ENCODE peak calls at places on chromosomes 6 and 20, in eight cellular contexts. C, Q, G, B, E, M, R and V are unnamed samples.

GRCh38 chr6:148143771-148144170 is 198.9 kb upstream of the SASH1 start:
- DNase-seq in C (no peak), Q (no peak), G (no peak), B (no peak), E (no peak), M (no peak), R (no peak), V (no peak)

GRCh38 chr6:47651505-47651944 is 46.9 kb upstream of the ADGRF4 start:
- DNase-seq in C (no peak), Q (no peak), G (no peak), B (peak; percentile 81), E (peak; percentile 31), M (peak; percentile 86), R (no peak), V (no peak)

GRCh38 chr20:57088436-57088835 is 178.0 kb downstream of the BMP7 start:
- DNase-seq in C (no peak), Q (no peak), G (no peak), B (peak; percentile 7), E (no peak), M (no peak), R (no peak), V (no peak)

GRCh38 chr20:59462249-59462648 is 142.1 kb upstream of the PHACTR3 start:
- DNase-seq in C (no peak), Q (no peak), G (no peak), B (no peak), E (no peak), M (no peak), R (no peak), V (no peak)

GRCh38 chr20:50163570-50164317 is 10.2 kb upstream of the PEDS1 start:
- DNase-seq in C (no peak), Q (peak; percentile 58), G (no peak), B (peak; percentile 40), E (no peak), M (no peak), R (no peak), V (no peak)

GRCh38 chr20:47330071-47330470 is 26.4 kb downstream of the ZMYND8 start:
- DNase-seq in C (no peak), Q (no peak), G (no peak), B (no peak), E (no peak), M (no peak), R (no peak), V (no peak)

GRCh38 chr20:32354592-32355416 is 3.3 kb upstream of the ASXL1 start:
- DNase-seq in C (no peak), Q (no peak), G (peak; percentile 58), B (peak; percentile 68), E (peak; percentile 72), M (no peak), R (no peak), V (no peak)

GRCh38 chr6:168713839-168714238 is 272.9 kb downstream of the SMOC2 start:
- DNase-seq in C (no peak), Q (no peak), G (peak; percentile 71), B (no peak), E (no peak), M (no peak), R (no peak), V (peak; percentile 51)

GRCh38 chr6:136718486-136718885 is 73.8 kb downstream of the MAP3K5 start:
- DNase-seq in C (no peak), Q (no peak), G (no peak), B (no peak), E (no peak), M (peak; percentile 61), R (no peak), V (no peak)

GRCh38 chr20:10540636-10541493 is 105.8 kb downstream of the SLX4IP start:
- DNase-seq in C (no peak), Q (no peak), G (peak; percentile 60), B (peak; percentile 92), E (no peak), M (peak; percentile 88), R (no peak), V (no peak)

GRCh38 chr20:370977-371754 is 9.4 kb upstream of the TRIB3 start:
- DNase-seq in C (no peak), Q (no peak), G (no peak), B (no peak), E (no peak), M (no peak), R (no peak), V (peak; percentile 44)

GRCh38 chr6:75481394-75481793 is 12.2 kb downstream of the FILIP1 start:
- DNase-seq in C (no peak), Q (no peak), G (no peak), B (no peak), E (no peak), M (no peak), R (no peak), V (no peak)

GRCh38 chr6:75488026-75488425 is 5.6 kb downstream of the FILIP1 start:
- DNase-seq in C (no peak), Q (peak; percentile 37), G (peak; percentile 16), B (peak; percentile 71), E (no peak), M (peak; percentile 65), R (no peak), V (no peak)

GRCh38 chr20:61932199-61932592 is 133.5 kb downstream of the TAF4 start:
- DNase-seq in C (no peak), Q (peak; percentile 9), G (no peak), B (no peak), E (peak; percentile 2), M (no peak), R (peak; percentile 29), V (peak; percentile 19)

GRCh38 chr6:20693466-20694063 is 159.3 kb downstream of the CDKAL1 start:
- DNase-seq in C (no peak), Q (no peak), G (no peak), B (peak; percentile 19), E (peak; percentile 11), M (no peak), R (no peak), V (no peak)

GRCh38 chr20:24097506-24098245 is 109.1 kb upstream of the GGTLC1 start:
- DNase-seq in C (no peak), Q (no peak), G (no peak), B (no peak), E (no peak), M (no peak), R (no peak), V (no peak)

GRCh38 chr6:7975764-7976146 is 65.2 kb upstream of the TXNDC5 start:
- DNase-seq in C (no peak), Q (peak; percentile 22), G (peak; percentile 22), B (no peak), E (peak; percentile 34), M (no peak), R (no peak), V (peak; percentile 55)

GRCh38 chr20:826695-827323 is 6.7 kb upstream of the FAM110A start:
- DNase-seq in C (no peak), Q (no peak), G (no peak), B (no peak), E (no peak), M (no peak), R (no peak), V (no peak)

GRCh38 chr6:34575326-34575725 is 19.2 kb upstream of the SPDEF start:
- DNase-seq in C (no peak), Q (no peak), G (no peak), B (no peak), E (no peak), M (no peak), R (no peak), V (peak; percentile 36)

GRCh38 chr6:115891111-115891669 is 169.5 kb downstream of the FRK start:
- DNase-seq in C (no peak), Q (no peak), G (no peak), B (peak; percentile 33), E (peak; percentile 20), M (no peak), R (no peak), V (no peak)

GRCh38 chr20:35697696-35698297 is 1.4 kb downstream of the NFS1 start:
- DNase-seq in C (no peak), Q (no peak), G (no peak), B (no peak), E (no peak), M (no peak), R (no peak), V (no peak)

GRCh38 chr6:167323111-167323510 is 1.8 kb upstream of the TTLL2 start:
- DNase-seq in C (no peak), Q (no peak), G (no peak), B (no peak), E (no peak), M (no peak), R (no peak), V (no peak)
- H3K9me3 ChIP-seq in C (no peaks in the 10 kb centered on the region), Q (no peaks in the 10 kb centered on the region), G (no peaks in the 10 kb centered on the region), B (no peaks in the 10 kb centered on the region), E (no peaks in the 10 kb centered on the region), M (no peaks in the 10 kb centered on the region), R (no peaks in the 10 kb centered on the region), V (no peaks in the 10 kb centered on the region)

GRCh38 chr6:51250317-51250716 is 431.6 kb downstream of the TFAP2B start:
- DNase-seq in C (no peak), Q (no peak), G (no peak), B (no peak), E (no peak), M (no peak), R (no peak), V (no peak)
- H3K4me3 ChIP-seq in C (no peak overlapping the region), Q (no peak overlapping the region), G (no peak overlapping the region), B (no peak overlapping the region), E (no peak overlapping the region), M (no peak overlapping the region), R (no peak overlapping the region), V (no peak overlapping the region)

GRCh38 chr20:19137641-19138040 is 74.8 kb upstream of the SLC24A3 start:
- DNase-seq in C (no peak), Q (no peak), G (no peak), B (no peak), E (no peak), M (no peak), R (no peak), V (no peak)
- H3K9me3 ChIP-seq in C (no peaks in the 10 kb centered on the region), Q (no peaks in the 10 kb centered on the region), G (no peaks in the 10 kb centered on the region), B (peaks cover 14% of the 10 kb centered on the region), E (no peaks in the 10 kb centered on the region), M (peaks cover 12% of the 10 kb centered on the region), R (peaks cover 2% of the 10 kb centered on the region), V (no peaks in the 10 kb centered on the region)

DNA sequence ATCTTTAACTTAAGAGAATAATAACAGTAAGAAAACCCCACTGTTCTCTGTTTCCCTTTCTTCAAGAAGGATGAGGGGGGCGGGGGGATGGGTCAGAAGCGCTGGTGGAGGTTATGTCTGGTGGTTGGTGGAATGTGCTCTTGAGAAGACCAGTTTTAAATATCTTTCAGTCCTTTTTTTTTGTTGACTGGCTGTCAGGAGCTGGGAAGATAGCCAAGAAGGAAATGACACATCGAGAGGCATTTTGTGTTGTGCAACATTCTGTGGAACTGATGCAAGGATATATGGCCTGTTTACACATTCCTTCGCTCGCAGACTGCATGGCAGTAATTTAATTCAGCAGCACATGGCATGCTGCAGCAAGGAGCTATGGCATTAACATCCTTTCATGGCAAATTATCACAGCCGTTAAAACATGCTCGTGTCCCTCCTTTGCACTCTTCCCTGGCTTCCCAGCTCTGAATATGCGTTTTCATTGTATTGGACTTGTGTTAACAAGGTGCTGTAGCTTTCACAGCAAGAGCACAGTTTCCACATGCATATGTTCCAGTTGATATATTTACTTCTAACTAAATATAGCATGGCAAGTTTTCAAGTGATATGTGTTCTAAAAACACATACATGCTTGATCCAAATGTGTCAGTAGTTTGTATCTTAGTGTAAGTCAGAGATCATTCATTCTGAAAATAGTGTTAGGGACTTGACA is 68.2 kb upstream of the SUPT3H start:
- DNase-seq in C (no peak), Q (peak; percentile 80), G (peak; percentile 91), B (peak; percentile 99), E (peak; percentile 81), M (peak; percentile 99), R (peak; percentile 75), V (peak; percentile 52)
- H3K4me3 ChIP-seq in C (no peak overlapping the region), Q (no peak overlapping the region), G (no peak overlapping the region), B (peak overlapping the region; percentile 53), E (no peak overlapping the region), M (no peak overlapping the region), R (no peak overlapping the region), V (no peak overlapping the region)

GRCh38 chr6:23637296-23637695 is 488.7 kb upstream of the NRSN1 start:
- DNase-seq in C (no peak), Q (no peak), G (no peak), B (no peak), E (no peak), M (no peak), R (no peak), V (no peak)
- H3K9me3 ChIP-seq in C (no peaks in the 10 kb centered on the region), Q (no peaks in the 10 kb centered on the region), G (no peaks in the 10 kb centered on the region), B (peaks cover 5% of the 10 kb centered on the region), E (no peaks in the 10 kb centered on the region), M (peaks cover 2% of the 10 kb centered on the region), R (peaks cover 2% of the 10 kb centered on the region), V (no peaks in the 10 kb centered on the region)